ENCODE peak calls at places on chromosomes 4 and X, in nine cellular contexts. K is activated naive CD4-positive, alpha-beta T cell; G is NCI-H2081; V is NCI-H69; O is neural progenitor cell; C is kidney epithelial cell; D is glutamatergic neuron; H is putamen; J is H4. B is an unnamed sample.
A peak's percentile ranks its signal among the peaks of the same experiment; 100 is the strongest.

GRCh38 chr4:76744253-76744921 is 153.6 kb downstream of the SOWAHB start:
- DNase-seq in K (no peak), G (no peak), V (no peak), O (no peak), C (no peak), D (no peak), H (no peak), J (no peak), B (no peak)

GRCh38 chr4:90002406-90003040 is 107.9 kb downstream of the MMRN1 start:
- DNase-seq in K (no peak), G (peak; percentile 44), V (peak; percentile 93), O (no peak), C (no peak), D (no peak), H (no peak), J (no peak), B (no peak)

GRCh38 chrX:13816899-13817298 is at the start of gene GPM6B:
- DNase-seq in K (no peak), G (no peak), V (peak; percentile 67), O (peak; percentile 65), C (no peak), D (peak; percentile 68), H (peak; percentile 57), J (no peak), B (no peak)

GRCh38 chr4:78168029-78168428 is 110.9 kb downstream of the FRAS1 start:
- DNase-seq in K (no peak), G (no peak), V (peak; percentile 94), O (peak; percentile 15), C (no peak), D (no peak), H (no peak), J (no peak), B (no peak)

GRCh38 chr4:51932261-51932660 is 87.9 kb downstream of the LRRC66 start:
- DNase-seq in K (no peak), G (no peak), V (peak; percentile 22), O (no peak), C (peak; percentile 25), D (no peak), H (no peak), J (no peak), B (no peak)

GRCh38 chr4:48343035-48343434 is 1.7 kb downstream of the SLAIN2 start:
- DNase-seq in K (no peak), G (no peak), V (peak; percentile 6), O (peak; percentile 10), C (no peak), D (no peak), H (no peak), J (no peak), B (no peak)

GRCh38 chr4:15766821-15767220 is 11.3 kb upstream of the CD38 start:
- DNase-seq in K (no peak), G (no peak), V (no peak), O (no peak), C (no peak), D (no peak), H (no peak), J (no peak), B (no peak)

GRCh38 chr4:6625256-6625655 is 15.2 kb upstream of the MRFAP1 start:
- DNase-seq in K (no peak), G (peak; percentile 36), V (peak; percentile 88), O (no peak), C (no peak), D (no peak), H (no peak), J (no peak), B (no peak)

GRCh38 chrX:129576539-129576938 is 36.5 kb downstream of the OCRL start:
- DNase-seq in K (no peak), G (no peak), V (no peak), O (no peak), C (no peak), D (no peak), H (no peak), J (no peak), B (no peak)